ENCODE peak calls at places on chromosomes 16 and 17, in six cellular contexts. C is NCI-H1694 treated with DMSO at 0.1 percent for 48 hours, E is KBM-7, G is AG08395, I is colonic mucosa, Q is activated B cell treated with CpG ODN at 0.5 μM for 24 hours. L is an unnamed sample.

GRCh38 chr17:82385559-82386255 is 14.1 kb downstream of the UTS2R start:
- DNase-seq in I (no peak), C (no peak), E (no peak), Q (no peak), G (no peak), L (no peak)

GRCh38 chr16:80189481-80190163 is 351.2 kb upstream of the DYNLRB2 start:
- DNase-seq in Q (no peak), C (no peak), G (no peak), I (no peak), E (no peak), L (no peak)

GRCh38 chr17:9817086-9817485 is 4.8 kb downstream of the GSG1L2 start:
- DNase-seq in G (peak), E (no peak), I (no peak), Q (no peak), C (no peak), L (no peak)

GRCh38 chr17:49523196-49523595 is 28.1 kb downstream of the NGFR start:
- DNase-seq in E (no peak), I (no peak), Q (no peak), G (no peak), C (no peak), L (no peak)

GRCh38 chr16:82726306-82726705 is 99.5 kb downstream of the CDH13 start:
- DNase-seq in C (no peak), I (no peak), E (no peak), Q (no peak), G (no peak), L (no peak)

GRCh38 chr17:66200685-66201092 is 8.8 kb upstream of the CEP112 start:
- DNase-seq in C (no peak), G (peak), I (peak), Q (no peak), E (peak), L (peak)

GRCh38 chr17:1122681-1123396 is 56.9 kb downstream of the ABR start:
- DNase-seq in C (peak), E (peak), Q (peak), G (peak), I (peak), L (peak)

GRCh38 chr17:40035162-40035559 is 19.0 kb downstream of the MED24 start:
- DNase-seq in G (peak), E (peak), I (no peak), C (peak), Q (no peak), L (peak)

GRCh38 chr17:72618018-72618509 is 474.4 kb downstream of the SLC39A11 start:
- DNase-seq in G (peak), E (peak), C (no peak), Q (no peak), I (peak), L (no peak)

GRCh38 chr17:39677581-39678339 is 9.5 kb downstream of the PNMT start:
- DNase-seq in Q (no peak), G (no peak), E (no peak), I (no peak), C (no peak), L (no peak)

GRCh38 chr17:63688396-63689020 is 11.4 kb downstream of the LIMD2 start:
- DNase-seq in C (no peak), I (no peak), Q (no peak), G (no peak), E (no peak), L (no peak)

GRCh38 chr17:15181333-15181732 is 83.8 kb downstream of the PMP22 start:
- DNase-seq in Q (no peak), C (no peak), E (no peak), G (peak), I (no peak), L (no peak)

GRCh38 chr17:5034651-5035050 is 575 bp downstream of the SLC52A1 start:
- DNase-seq in I (no peak), C (no peak), E (no peak), Q (no peak), G (no peak), L (no peak)

GRCh38 chr17:70109497-70109896 is 34.5 kb downstream of the KCNJ16 start:
- DNase-seq in Q (no peak), G (no peak), E (no peak), C (no peak), I (no peak), L (no peak)

GRCh38 chr16:4533490-4533889 is 5.1 kb downstream of the CDIP1 start:
- DNase-seq in I (no peak), G (no peak), C (no peak), E (no peak), Q (no peak), L (no peak)

GRCh38 chr16:3983081-3983520 is 102.6 kb upstream of the CREBBP start:
- DNase-seq in C (peak), I (peak), E (peak), G (peak), Q (no peak), L (peak)

GRCh38 chr17:28181568-28181967 is 137.4 kb upstream of the TMEM97 start:
- DNase-seq in G (no peak), Q (no peak), C (no peak), E (no peak), I (no peak), L (no peak)

GRCh38 chr17:69757794-69758430 is 317.1 kb upstream of the KCNJ16 start:
- DNase-seq in Q (no peak), C (no peak), E (no peak), G (peak), I (no peak), L (peak)

GRCh38 chr16:67470314-67470713 is 10.6 kb downstream of the ATP6V0D1 start:
- DNase-seq in G (peak), I (peak), C (no peak), E (no peak), Q (no peak), L (no peak)

GRCh38 chr16:20380782-20381181 is 23.8 kb downstream of the PDILT start:
- DNase-seq in I (no peak), C (no peak), G (no peak), E (no peak), Q (no peak), L (no peak)

GRCh38 chr17:4479982-4480751 is 18.5 kb upstream of the SPNS2 start:
- DNase-seq in C (no peak), I (peak), E (no peak), G (no peak), Q (no peak), L (no peak)

GRCh38 chr16:11949527-11949926 is 7.7 kb upstream of the NPIPB2 start:
- DNase-seq in C (peak), I (no peak), E (peak), G (peak), Q (no peak), L (peak)

GRCh38 chr17:27985736-27986394 is 56.6 kb upstream of the NLK start:
- DNase-seq in Q (no peak), G (no peak), C (no peak), I (no peak), E (no peak), L (no peak)

GRCh38 chr17:18208092-18208491 is 17.3 kb upstream of the LLGL1 start:
- DNase-seq in Q (no peak), I (no peak), G (no peak), E (no peak), C (no peak), L (no peak)

GRCh38 chr17:40399185-40399584 is 18.5 kb downstream of the TOP2A start:
- DNase-seq in Q (no peak), I (no peak), E (peak), C (peak), G (peak), L (peak)

GRCh38 chr16:67277999-67278772 is 1.1 kb upstream of the PLEKHG4 start:
- DNase-seq in E (no peak), C (no peak), I (peak), G (peak), Q (no peak), L (peak)

GRCh38 chr17:15946611-15947120 is 1.7 kb downstream of the ADORA2B start:
- DNase-seq in G (no peak), I (peak), E (no peak), Q (no peak), C (no peak), L (peak)

GRCh38 chr16:58027341-58028167 is 2.0 kb downstream of the MMP15 start:
- DNase-seq in Q (no peak), E (no peak), C (no peak), I (peak), G (peak), L (no peak)

GRCh38 chr16:23836404-23837291 is 865 bp downstream of the PRKCB start:
- DNase-seq in E (peak), Q (peak), I (peak), C (no peak), G (no peak), L (no peak)

GRCh38 chr16:31710880-31711279 is 162.7 kb upstream of the ZNF267 start:
- DNase-seq in G (no peak), C (no peak), E (no peak), I (no peak), Q (no peak), L (no peak)

GRCh38 chr16:68646948-68647659 is 2.0 kb downstream of the CDH3 start:
- DNase-seq in E (no peak), G (no peak), C (no peak), I (no peak), Q (no peak), L (no peak)

GRCh38 chr17:76417499-76418143 is 33.2 kb downstream of the SPHK1 start:
- DNase-seq in C (no peak), I (no peak), E (no peak), Q (no peak), G (no peak), L (no peak)